ENCODE peak calls at places on chromosomes 3 and 15, in five cellular contexts. D, S, T, U and J are unnamed samples.
A peak's percentile ranks its signal among the peaks of the same experiment; 100 is the strongest.

GRCh38 chr3:52429031-52429430 is 15.9 kb downstream of the SEMA3G start:
- DNase-seq in D (no peak), S (no peak), T (no peak), U (no peak), J (no peak)

GRCh38 chr15:100259266-100259665 is 82.5 kb downstream of the ADAMTS17 start:
- DNase-seq in D (no peak), S (no peak), T (no peak), U (no peak), J (no peak)

GRCh38 chr15:52068004-52068403 is 44.6 kb downstream of the BCL2L10 start:
- DNase-seq in D (no peak), S (peak; percentile 25), T (no peak), U (no peak), J (peak; percentile 77)

GRCh38 chr3:194686816-194687637 is 1.3 kb downstream of the FAM43A start:
- DNase-seq in D (peak; percentile 44), S (peak; percentile 73), T (peak; percentile 57), U (peak; percentile 34), J (no peak)

GRCh38 chr15:40633178-40633577 is 39.1 kb downstream of the KNL1 start:
- DNase-seq in D (no peak), S (peak; percentile 49), T (peak; percentile 29), U (peak; percentile 61), J (no peak)

GRCh38 chr3:32459474-32459873 is 43.2 kb downstream of the CMTM6 start:
- DNase-seq in D (no peak), S (no peak), T (no peak), U (no peak), J (no peak)

GRCh38 chr3:51799879-51800757 is 21.1 kb upstream of the IQCF6 start:
- DNase-seq in D (peak; percentile 74), S (peak; percentile 72), T (peak; percentile 68), U (peak; percentile 86), J (peak; percentile 38)

GRCh38 chr3:50419595-50419994 is 60.3 kb upstream of the TMEM115 start:
- DNase-seq in D (no peak), S (no peak), T (no peak), U (no peak), J (no peak)

GRCh38 chr15:66945842-66946241 is 119.6 kb upstream of the SMAD3 start:
- DNase-seq in D (no peak), S (no peak), T (no peak), U (peak; percentile 23), J (no peak)

GRCh38 chr3:156892701-156893100 is 66.5 kb downstream of the LEKR1 start:
- DNase-seq in D (peak; percentile 6), S (peak; percentile 79), T (peak; percentile 78), U (peak; percentile 97), J (peak; percentile 35)

GRCh38 chr3:124934577-124934976 is at the start of gene MUC13:
- DNase-seq in D (no peak), S (no peak), T (no peak), U (peak; percentile 36), J (no peak)

GRCh38 chr3:63911395-63911900 is 735 bp downstream of the SCAANT1 start:
- DNase-seq in D (no peak), S (peak; percentile 19), T (no peak), U (no peak), J (no peak)

GRCh38 chr3:15064299-15064834 is 748 bp downstream of the MRPS25 start:
- DNase-seq in D (peak; percentile 61), S (peak; percentile 30), T (no peak), U (peak; percentile 32), J (no peak)

GRCh38 chr3:61561374-61562041 is at the start of gene PTPRG:
- DNase-seq in D (peak; percentile 95), S (peak; percentile 95), T (peak; percentile 94), U (peak; percentile 62), J (peak; percentile 28)

GRCh38 chr15:69160976-69161877 is 792 bp downstream of the GLCE start:
- DNase-seq in D (no peak), S (peak; percentile 28), T (no peak), U (peak; percentile 13), J (no peak)

GRCh38 chr3:110301781-110302180 is 769.8 kb upstream of the NECTIN3 start:
- DNase-seq in D (no peak), S (no peak), T (no peak), U (no peak), J (no peak)

GRCh38 chr3:69326821-69327433 is 59.0 kb downstream of the FRMD4B start:
- DNase-seq in D (peak; percentile 44), S (no peak), T (no peak), U (no peak), J (no peak)

GRCh38 chr3:128392812-128393544 is 73.7 kb downstream of the DNAJB8 start:
- DNase-seq in D (no peak), S (no peak), T (no peak), U (no peak), J (no peak)

GRCh38 chr15:97688886-97689285 is 271.6 kb upstream of the ARRDC4 start:
- DNase-seq in D (no peak), S (no peak), T (no peak), U (no peak), J (no peak)

GRCh38 chr15:38860253-38860652 is 295.6 kb upstream of the RASGRP1 start:
- DNase-seq in D (no peak), S (no peak), T (no peak), U (no peak), J (no peak)

GRCh38 chr15:52557242-52557641 is 11.6 kb downstream of the ARPP19 start:
- DNase-seq in D (no peak), S (peak; percentile 58), T (peak; percentile 45), U (no peak), J (no peak)

GRCh38 chr3:151999936-152000335 is 126.5 kb downstream of the SUCNR1 start:
- DNase-seq in D (no peak), S (peak; percentile 16), T (peak; percentile 6), U (no peak), J (no peak)

GRCh38 chr3:127682576-127682975 is 9.8 kb downstream of the ABTB1 start:
- DNase-seq in D (no peak), S (no peak), T (no peak), U (no peak), J (no peak)

GRCh38 chr15:35308802-35309201 is 223.7 kb upstream of the NANOGP8 start:
- DNase-seq in D (peak; percentile 96), S (peak; percentile 95), T (peak; percentile 94), U (peak; percentile 65), J (no peak)

GRCh38 chr3:104438761-104439160 is 927.9 kb upstream of the ALCAM start:
- DNase-seq in D (no peak), S (no peak), T (no peak), U (no peak), J (no peak)

GRCh38 chr3:113747719-113748046 is 848 bp downstream of the ATP6V1A start:
- DNase-seq in D (no peak), S (peak; percentile 38), T (peak; percentile 34), U (peak; percentile 27), J (no peak)

GRCh38 chr15:89472785-89473256 is 23.6 kb downstream of the RHCG start:
- DNase-seq in D (peak; percentile 67), S (peak; percentile 40), T (peak; percentile 8), U (peak; percentile 75), J (peak; percentile 69)

GRCh38 chr15:50909044-50909342 is 510 bp downstream of the AP4E1 start:
- DNase-seq in D (no peak), S (no peak), T (no peak), U (peak; percentile 2), J (no peak)

GRCh38 chr3:113254171-113254947 is 43.0 kb downstream of the BOC start:
- DNase-seq in D (no peak), S (no peak), T (no peak), U (no peak), J (no peak)

GRCh38 chr15:77630956-77631789 is 1.5 kb downstream of the LINGO1 start:
- DNase-seq in D (peak; percentile 12), S (no peak), T (no peak), U (no peak), J (no peak)

GRCh38 chr15:65060641-65061397 is 7.0 kb downstream of the RASL12 start:
- DNase-seq in D (no peak), S (no peak), T (no peak), U (no peak), J (no peak)

GRCh38 chr3:176916777-176917176 is 280.5 kb downstream of the TBL1XR1 start:
- DNase-seq in D (no peak), S (no peak), T (no peak), U (peak; percentile 88), J (no peak)

GRCh38 chr3:154872089-154872488 is 208.0 kb upstream of the MME start:
- DNase-seq in D (peak; percentile 15), S (no peak), T (no peak), U (no peak), J (no peak)

GRCh38 chr15:100905855-100906254 is 13.3 kb upstream of the LRRK1 start:
- DNase-seq in D (no peak), S (no peak), T (no peak), U (peak; percentile 22), J (no peak)

GRCh38 chr3:139493826-139494385 is 17.6 kb upstream of the RBP2 start:
- DNase-seq in D (no peak), S (no peak), T (no peak), U (no peak), J (no peak)

GRCh38 chr3:46926039-46926438 is 48.5 kb downstream of the PTH1R start:
- DNase-seq in D (peak; percentile 52), S (peak; percentile 79), T (peak; percentile 75), U (no peak), J (no peak)

GRCh38 chr3:150286390-150287147 is 121.5 kb upstream of the TSC22D2 start:
- DNase-seq in D (peak; percentile 68), S (peak; percentile 60), T (peak; percentile 49), U (peak; percentile 80), J (peak; percentile 38)

DNA sequence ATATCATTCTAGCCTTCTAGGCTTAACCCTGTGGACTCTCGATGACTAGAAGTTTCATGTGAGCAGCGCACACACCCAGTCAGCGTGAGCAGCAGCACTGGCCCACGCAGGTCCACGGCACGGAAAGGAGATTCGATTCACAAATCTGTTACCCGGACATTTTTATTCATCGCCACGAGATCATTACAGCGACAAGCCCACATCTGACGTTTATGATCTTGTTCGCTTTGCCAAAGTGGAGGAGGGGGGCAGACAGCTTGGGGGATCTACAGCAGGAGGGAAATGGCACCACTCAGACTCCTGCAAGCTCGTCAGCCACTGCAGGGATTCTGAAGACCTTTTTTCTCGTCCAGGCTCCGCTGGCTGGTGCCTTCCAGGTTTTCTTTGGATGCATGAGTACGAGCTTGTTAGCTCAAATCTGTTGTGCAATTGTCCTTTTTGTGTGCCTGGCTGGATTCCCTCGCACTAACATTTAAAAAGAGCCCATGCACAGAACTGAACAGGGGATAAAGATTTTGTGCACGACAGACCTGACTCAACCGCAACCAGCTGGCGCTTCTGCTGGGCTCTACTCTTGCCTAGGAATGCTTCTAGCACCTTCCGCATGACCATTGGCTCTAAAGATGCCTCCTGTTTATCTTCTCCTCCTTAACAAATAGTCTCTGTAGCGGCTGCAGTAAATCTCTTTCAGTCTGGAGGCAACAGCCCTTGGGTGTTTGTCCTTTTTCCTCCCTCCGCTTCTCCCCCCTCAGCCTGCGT is 938.5 kb downstream of the MCTP2 start:
- DNase-seq in D (no peak), S (no peak), T (no peak), U (no peak), J (no peak)
- H3K4me3 ChIP-seq in D (no peak overlapping the region), S (peak overlapping the region; percentile 48), T (no peak overlapping the region), U (no peak overlapping the region), J (no peak overlapping the region)

GRCh38 chr15:70704731-70705130 is 58.6 kb downstream of the UACA start:
- DNase-seq in D (no peak), S (no peak), T (no peak), U (no peak), J (no peak)
- H4K20me1 ChIP-seq in D (no peaks in the 10 kb centered on the region), S (no peaks in the 10 kb centered on the region), T (peaks cover 3% of the 10 kb centered on the region), U (no peaks in the 10 kb centered on the region), J (no peaks in the 10 kb centered on the region)

GRCh38 chr15:98835889-98836288 is 171.7 kb downstream of the PGPEP1L start:
- DNase-seq in D (no peak), S (no peak), T (no peak), U (no peak), J (no peak)
- H3K9me3 ChIP-seq in D (no peaks in the 10 kb centered on the region), S (no peaks in the 10 kb centered on the region), T (peaks cover 8% of the 10 kb centered on the region), U (peaks cover 11% of the 10 kb centered on the region), J (peaks cover 8% of the 10 kb centered on the region)

GRCh38 chr3:87120850-87121249 is 106.3 kb upstream of the CHMP2B start:
- DNase-seq in D (no peak), S (no peak), T (no peak), U (no peak), J (no peak)
- H3K4me3 ChIP-seq in D (no peak overlapping the region), S (no peak overlapping the region), T (no peak overlapping the region), U (peak overlapping the region; percentile 14), J (no peak overlapping the region)